ENCODE peak calls at places on chromosome 14, in six cellular contexts. O, J, H, D, C and I are unnamed samples.

GRCh38 chr14:81476816-81477215 is 56.8 kb downstream of the SEL1L start:
- DNase-seq in O (no peak), J (no peak), D (no peak), H (no peak), C (no peak), I (no peak)

GRCh38 chr14:74932401-74932901 is 9.4 kb upstream of the RPS6KL1 start:
- DNase-seq in D (no peak), O (no peak), J (no peak), C (no peak), H (no peak), I (no peak)

GRCh38 chr14:99333841-99334240 is 61.8 kb upstream of the BCL11B start:
- DNase-seq in C (no peak), D (no peak), J (no peak), H (no peak), O (no peak), I (no peak)

GRCh38 chr14:71538288-71538687 is 393.9 kb upstream of the RGS6 start:
- DNase-seq in D (no peak), C (no peak), J (no peak), O (no peak), H (no peak), I (no peak)

GRCh38 chr14:104131968-104132732 is 6.2 kb upstream of the KIF26A start:
- DNase-seq in D (no peak), C (no peak), O (no peak), J (no peak), H (no peak), I (no peak)

GRCh38 chr14:61730756-61731373 is 31.4 kb upstream of the SNAPC1 start:
- DNase-seq in H (no peak), D (no peak), J (no peak), C (no peak), O (no peak), I (no peak)

GRCh38 chr14:22791302-22791701 is 23.9 kb downstream of the SLC7A7 start:
- DNase-seq in J (no peak), D (no peak), O (no peak), C (peak), H (no peak), I (no peak)

GRCh38 chr14:57822081-57822480 is 43.8 kb downstream of the SLC35F4 start:
- DNase-seq in H (no peak), O (no peak), D (no peak), J (no peak), C (no peak), I (no peak)

GRCh38 chr14:62691613-62692489 is 353.4 kb downstream of the KCNH5 start:
- DNase-seq in C (peak), J (no peak), H (no peak), O (no peak), D (no peak), I (no peak)

GRCh38 chr14:30790827-30791226 is 83.5 kb upstream of the COCH start:
- DNase-seq in H (no peak), J (no peak), O (no peak), C (peak), D (no peak), I (no peak)

GRCh38 chr14:74638970-74639369 is 26.9 kb upstream of the LTBP2 start:
- DNase-seq in C (peak), O (no peak), H (no peak), J (no peak), D (no peak), I (no peak)

GRCh38 chr14:20799955-20800544 is 2.6 kb downstream of the RNASE1 start:
- DNase-seq in C (no peak), H (no peak), O (no peak), D (peak), J (no peak), I (no peak)

GRCh38 chr14:67426983-67427601 is 15.1 kb upstream of the PLEK2 start:
- DNase-seq in J (peak), O (peak), H (peak), C (peak), D (peak), I (peak)

GRCh38 chr14:74587363-74587707 is 24.7 kb downstream of the LTBP2 start:
- DNase-seq in J (no peak), H (no peak), D (no peak), C (no peak), O (no peak), I (no peak)

GRCh38 chr14:105844810-105845724 is 318.7 kb downstream of the TMEM121 start:
- DNase-seq in D (no peak), J (no peak), O (no peak), H (no peak), C (no peak), I (no peak)

GRCh38 chr14:30620178-30620577 is 1.9 kb upstream of the SCFD1 start:
- DNase-seq in C (peak), O (no peak), D (no peak), J (no peak), H (no peak), I (no peak)

GRCh38 chr14:55354500-55354899 is 57.1 kb downstream of the ATG14 start:
- DNase-seq in J (peak), O (peak), H (no peak), D (peak), C (peak), I (peak)

GRCh38 chr14:93007225-93007997 is 84.5 kb downstream of the CHGA start:
- DNase-seq in H (peak), J (no peak), C (peak), O (no peak), D (no peak), I (peak)

GRCh38 chr14:95470942-95471499 is 45.4 kb downstream of the SYNE3 start:
- DNase-seq in H (no peak), J (no peak), D (no peak), O (no peak), C (peak), I (no peak)

GRCh38 chr14:100404419-100404818 is 81.3 kb downstream of the SLC25A47 start:
- DNase-seq in C (no peak), D (no peak), J (no peak), H (no peak), O (no peak), I (no peak)

GRCh38 chr14:46951103-46951502 is 299.5 kb upstream of the RPL10L start:
- DNase-seq in O (no peak), H (no peak), D (no peak), J (no peak), C (no peak), I (no peak)

GRCh38 chr14:71905031-71905430 is 27.2 kb upstream of the RGS6 start:
- DNase-seq in D (no peak), C (no peak), O (no peak), J (no peak), H (no peak), I (no peak)

GRCh38 chr14:67564236-67564635 is 31.1 kb downstream of the PLEKHH1 start:
- DNase-seq in O (no peak), H (no peak), D (no peak), J (no peak), C (no peak), I (no peak)

GRCh38 chr14:104353221-104353920 is 215.0 kb downstream of the KIF26A start:
- DNase-seq in C (no peak), D (peak), J (no peak), H (no peak), O (peak), I (peak)

GRCh38 chr14:31410048-31410654 is 10.2 kb downstream of the HEATR5A start:
- DNase-seq in D (no peak), J (no peak), O (no peak), C (no peak), H (no peak), I (no peak)

GRCh38 chr14:68174446-68174845 is 354.9 kb downstream of the RAD51B start:
- DNase-seq in J (no peak), H (no peak), C (no peak), O (no peak), D (no peak), I (no peak)

GRCh38 chr14:105364100-105364708 is 34.1 kb upstream of the TEX22 start:
- DNase-seq in D (no peak), O (peak), H (no peak), C (peak), J (no peak), I (peak)

GRCh38 chr14:50342211-50343080 is 30.3 kb downstream of the DMAC2L start:
- DNase-seq in O (peak), D (peak), H (peak), C (peak), J (no peak), I (peak)

GRCh38 chr14:93764211-93764659 is 24.1 kb downstream of the PRIMA1 start:
- DNase-seq in D (no peak), J (no peak), C (no peak), H (no peak), O (no peak), I (no peak)

GRCh38 chr14:53539489-53540126 is 386.5 kb upstream of the DDHD1 start:
- DNase-seq in D (peak), O (peak), J (no peak), C (peak), H (peak), I (peak)

GRCh38 chr14:55588259-55588699 is 8.3 kb downstream of the KTN1 start:
- DNase-seq in C (peak), J (no peak), D (no peak), H (no peak), O (no peak), I (no peak)